ENCODE peak calls at places on chromosomes 7 and 10, in five cellular contexts. Z, Y, S, A and X are unnamed samples.

GRCh38 chr7:131970602-131971001 is 414.2 kb upstream of the PODXL start:
- DNase-seq in Z (no peak), Y (no peak), S (no peak), A (no peak), X (no peak)

GRCh38 chr10:98030093-98030821 is at the start of gene CRTAC1:
- DNase-seq in Z (peak; percentile 50), Y (peak; percentile 64), S (peak; percentile 77), A (peak; percentile 66), X (peak; percentile 44)

GRCh38 chr7:83519240-83519639 is 129.7 kb downstream of the SEMA3E start:
- DNase-seq in Z (no peak), Y (no peak), S (no peak), A (no peak), X (no peak)

GRCh38 chr7:116598278-116598677 is 73.4 kb downstream of the CAV1 start:
- DNase-seq in Z (no peak), Y (no peak), S (no peak), A (no peak), X (no peak)

GRCh38 chr10:8439040-8439439 is 384.6 kb downstream of the GATA3 start:
- DNase-seq in Z (no peak), Y (no peak), S (no peak), A (no peak), X (no peak)

GRCh38 chr10:98267894-98268693 is at the start of gene LOXL4:
- DNase-seq in Z (no peak), Y (no peak), S (no peak), A (peak; percentile 26), X (no peak)

GRCh38 chr7:947391-948210 is 6.9 kb downstream of the ADAP1 start:
- DNase-seq in Z (peak; percentile 8), Y (no peak), S (peak; percentile 59), A (no peak), X (no peak)

GRCh38 chr10:77267703-77268630 is 369.6 kb downstream of the KCNMA1 start:
- DNase-seq in Z (no peak), Y (no peak), S (no peak), A (no peak), X (no peak)

GRCh38 chr10:593901-594457 is 95.5 kb downstream of the DIP2C start:
- DNase-seq in Z (peak; percentile 37), Y (no peak), S (peak; percentile 65), A (no peak), X (no peak)

GRCh38 chr10:79930751-79931150 is 18.2 kb downstream of the SFTPD start:
- DNase-seq in Z (no peak), Y (no peak), S (no peak), A (no peak), X (no peak)

GRCh38 chr10:130455791-130456190 is 319.6 kb downstream of the GLRX3 start:
- DNase-seq in Z (no peak), Y (no peak), S (no peak), A (no peak), X (no peak)

GRCh38 chr7:131480384-131481315 is 75.8 kb downstream of the PODXL start:
- DNase-seq in Z (no peak), Y (no peak), S (no peak), A (no peak), X (no peak)

GRCh38 chr10:95506056-95506737 is 55.0 kb downstream of the SORBS1 start:
- DNase-seq in Z (no peak), Y (no peak), S (no peak), A (no peak), X (no peak)

GRCh38 chr10:60352105-60352504 is 37.6 kb downstream of the ANK3 start:
- DNase-seq in Z (no peak), Y (no peak), S (no peak), A (no peak), X (no peak)

GRCh38 chr10:13416760-13417159 is 68.7 kb upstream of the SEPHS1 start:
- DNase-seq in Z (no peak), Y (no peak), S (no peak), A (no peak), X (no peak)

GRCh38 chr10:323651-324293 is 188.5 kb downstream of the ZMYND11 start:
- DNase-seq in Z (peak; percentile 79), Y (no peak), S (peak; percentile 92), A (no peak), X (peak; percentile 96)

GRCh38 chr10:48505394-48506112 is 99.3 kb downstream of the ARHGAP22 start:
- DNase-seq in Z (no peak), Y (peak; percentile 1), S (peak; percentile 48), A (no peak), X (no peak)

GRCh38 chr7:116786791-116787443 is 75.5 kb upstream of the CAPZA2 start:
- DNase-seq in Z (no peak), Y (no peak), S (no peak), A (peak; percentile 17), X (no peak)

GRCh38 chr7:47288060-47288459 is 293.9 kb downstream of the TNS3 start:
- DNase-seq in Z (no peak), Y (no peak), S (no peak), A (no peak), X (no peak)

GRCh38 chr7:76247938-76248337 is 46.2 kb downstream of the SRRM3 start:
- DNase-seq in Z (no peak), Y (no peak), S (no peak), A (no peak), X (no peak)

GRCh38 chr10:21171936-21172773 is 275.0 kb upstream of the NEBL start:
- DNase-seq in Z (no peak), Y (no peak), S (no peak), A (no peak), X (no peak)

GRCh38 chr10:76550806-76551205 is 1086.8 kb downstream of the KCNMA1 start:
- DNase-seq in Z (no peak), Y (no peak), S (no peak), A (no peak), X (no peak)

GRCh38 chr7:112986256-112987031 is 100.2 kb downstream of the GPR85 start:
- DNase-seq in Z (no peak), Y (no peak), S (no peak), A (no peak), X (peak; percentile 11)

GRCh38 chr10:45071043-45071813 is 70.5 kb downstream of the ZNF22 start:
- DNase-seq in Z (no peak), Y (no peak), S (no peak), A (no peak), X (no peak)

GRCh38 chr7:69953319-69954067 is 355.2 kb downstream of the AUTS2 start:
- DNase-seq in Z (no peak), Y (no peak), S (no peak), A (no peak), X (no peak)

DNA sequence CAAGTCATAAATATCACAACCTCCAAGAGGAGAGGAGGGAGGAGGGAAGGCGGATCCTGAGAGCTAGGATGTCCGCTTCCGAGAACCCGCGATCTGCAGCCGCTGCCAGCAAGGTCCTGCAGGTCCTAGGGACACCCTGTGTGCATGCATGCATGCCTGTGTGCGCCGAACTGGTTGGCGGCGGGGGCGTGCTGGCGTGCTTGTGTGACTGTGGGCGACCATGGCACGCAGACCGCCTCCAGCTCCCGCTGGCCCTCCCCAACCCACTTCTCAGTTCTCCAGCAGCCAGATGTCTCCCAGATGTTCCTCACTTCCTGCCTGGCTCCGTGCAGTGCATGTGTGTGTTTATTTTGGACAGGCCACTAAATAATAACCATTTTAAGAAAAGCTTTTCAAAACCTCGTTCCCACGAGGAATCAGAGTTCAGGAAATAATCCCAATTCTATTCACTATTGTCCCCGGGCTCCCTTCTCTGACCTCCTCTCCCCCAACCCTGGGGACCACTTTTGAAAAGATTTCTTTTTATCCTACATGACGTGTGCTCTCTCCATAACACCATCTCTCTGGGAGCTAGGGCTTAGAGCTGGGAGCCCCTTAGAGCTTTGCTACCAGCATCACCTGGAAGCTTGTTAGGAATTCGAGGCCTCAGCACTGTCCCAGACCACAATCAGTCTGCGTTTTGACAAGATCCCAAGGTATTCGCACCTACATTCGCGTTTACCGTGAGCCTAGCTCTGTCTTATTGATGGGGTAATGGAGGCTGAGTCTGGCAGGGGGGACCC is 32.5 kb downstream of the UNC5B start:
- DNase-seq in Z (peak; percentile 71), Y (peak; percentile 39), S (peak; percentile 80), A (no peak), X (peak; percentile 93)
- H3K4me3 ChIP-seq in Z (peak overlapping the region; percentile 55), Y (no peak overlapping the region), S (peak overlapping the region; percentile 25), A (no peak overlapping the region), X (peak overlapping the region; percentile 25)

GRCh38 chr7:71363627-71364026 is 231.7 kb downstream of the GALNT17 start:
- DNase-seq in Z (no peak), Y (no peak), S (no peak), A (no peak), X (no peak)

GRCh38 chr7:71363223-71363622 is 231.3 kb downstream of the GALNT17 start:
- DNase-seq in Z (no peak), Y (no peak), S (no peak), A (no peak), X (no peak)

GRCh38 chr7:71364559-71364958 is 232.6 kb downstream of the GALNT17 start:
- DNase-seq in Z (no peak), Y (no peak), S (no peak), A (no peak), X (no peak)

DNA sequence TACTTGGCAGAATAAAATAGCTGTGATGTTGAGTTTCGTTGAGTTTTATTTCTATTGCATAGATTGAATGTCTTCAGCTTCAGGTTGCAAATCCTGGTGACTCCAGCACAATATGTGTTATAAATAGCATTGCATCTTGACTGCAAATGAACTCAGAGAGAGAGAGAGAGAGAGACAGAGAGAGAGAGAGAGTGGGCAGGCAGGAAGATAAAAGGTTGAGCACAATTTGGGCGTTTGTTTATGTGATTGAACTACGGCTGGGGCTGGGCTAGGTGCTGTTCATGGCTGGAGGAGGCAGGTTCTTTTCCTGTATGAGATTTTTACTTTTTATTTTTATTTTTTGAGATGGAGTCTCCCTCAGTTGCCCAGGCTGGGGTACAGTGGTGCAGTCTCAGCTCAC is 229.7 kb downstream of the GALNT17 start:
- DNase-seq in Z (no peak), Y (no peak), S (no peak), A (no peak), X (no peak)
- H3K9me3 ChIP-seq in Z (no peaks in the 10 kb centered on the region), Y (no peaks in the 10 kb centered on the region), S (no peaks in the 10 kb centered on the region), A (no peaks in the 10 kb centered on the region), X (no peaks in the 10 kb centered on the region)

GRCh38 chr7:39921505-39922250 is 28.4 kb upstream of the CDK13 start:
- DNase-seq in Z (no peak), Y (no peak), S (no peak), A (peak; percentile 74), X (no peak)
- H3K36me3 ChIP-seq in Z (no peaks in the 10 kb centered on the region), Y (no peaks in the 10 kb centered on the region), S (no peaks in the 10 kb centered on the region), A (no peaks in the 10 kb centered on the region), X (no peaks in the 10 kb centered on the region)

GRCh38 chr7:78020131-78020873 is 221.7 kb downstream of the PHTF2 start:
- DNase-seq in Z (no peak), Y (peak; percentile 75), S (peak; percentile 78), A (peak; percentile 69), X (peak; percentile 50)

GRCh38 chr7:78019457-78020130 is 221.0 kb downstream of the PHTF2 start:
- DNase-seq in Z (peak; percentile 94), Y (peak; percentile 91), S (peak; percentile 97), A (peak; percentile 95), X (peak; percentile 88)

GRCh38 chr7:78015574-78016260 is 217.1 kb downstream of the PHTF2 start:
- DNase-seq in Z (no peak), Y (no peak), S (no peak), A (no peak), X (no peak)

GRCh38 chr7:78018541-78019456 is 220.2 kb downstream of the PHTF2 start:
- DNase-seq in Z (peak; percentile 33), Y (peak; percentile 10), S (peak; percentile 67), A (peak; percentile 49), X (peak; percentile 81)

DNA sequence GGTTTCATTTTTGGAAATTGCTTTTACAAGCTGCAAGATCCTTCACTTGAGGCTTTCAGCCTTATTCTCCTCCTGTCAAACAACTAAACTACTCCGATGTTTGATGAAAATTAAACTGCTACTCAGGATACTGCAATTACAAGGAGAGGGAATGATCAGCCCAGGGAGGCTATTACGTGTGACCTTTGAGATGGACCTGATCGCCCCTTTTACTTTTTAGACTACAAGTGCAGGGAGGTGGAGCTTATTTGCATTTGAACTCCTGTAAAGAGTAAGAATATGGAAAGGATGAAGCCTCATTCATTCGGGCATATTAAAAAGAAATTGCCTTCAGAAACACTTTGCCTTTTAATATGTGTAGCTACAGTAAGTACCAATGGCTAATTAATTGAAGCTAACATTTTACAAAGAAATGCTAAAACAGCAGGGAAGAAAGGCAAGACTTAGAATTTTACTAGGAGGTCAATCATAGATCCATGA is 219.1 kb downstream of the PHTF2 start:
- DNase-seq in Z (no peak), Y (no peak), S (no peak), A (peak; percentile 66), X (no peak)
- H3K4me3 ChIP-seq in Z (peak overlapping the region; percentile 70), Y (no peak overlapping the region), S (no peak overlapping the region), A (no peak overlapping the region), X (no peak overlapping the region)